ENCODE peak calls at places on chromosomes 16 and 17, in five cellular contexts. One of them, this sample, is unnamed.

GRCh38 chr16:68473358-68474064 is 25.2 kb upstream of the SMPD3 start:
- DNase-seq in IMR-90: no peak
- DNase-seq in neuronal stem cell: no peak
- DNase-seq in H1: no peak
- DNase-seq in mesendoderm: no peak
- DNase-seq in this sample: no peak

GRCh38 chr17:77470800-77471733 is 330.3 kb downstream of the SEC14L1 start:
- DNase-seq in neuronal stem cell: no peak
- DNase-seq in mesendoderm: peak
- DNase-seq in H1: no peak
- DNase-seq in IMR-90: peak
- DNase-seq in this sample: peak

GRCh38 chr17:39573447-39574298 is 34.0 kb downstream of the NEUROD2 start:
- DNase-seq in mesendoderm: peak
- DNase-seq in H1: no peak
- DNase-seq in IMR-90: peak
- DNase-seq in neuronal stem cell: no peak
- DNase-seq in this sample: peak

GRCh38 chr16:70685938-70686375 is at the start of gene MTSS2:
- DNase-seq in H1: no peak
- DNase-seq in neuronal stem cell: peak
- DNase-seq in IMR-90: peak
- DNase-seq in mesendoderm: peak
- DNase-seq in this sample: peak

GRCh38 chr17:34487616-34488015 is 91.8 kb upstream of the TMEM132E start:
- DNase-seq in neuronal stem cell: no peak
- DNase-seq in IMR-90: no peak
- DNase-seq in mesendoderm: peak
- DNase-seq in H1: no peak
- DNase-seq in this sample: peak

GRCh38 chr17:81867952-81868673 is 3.0 kb downstream of the ARHGDIA start:
- DNase-seq in neuronal stem cell: no peak
- DNase-seq in IMR-90: no peak
- DNase-seq in H1: no peak
- DNase-seq in mesendoderm: no peak
- DNase-seq in this sample: peak

GRCh38 chr17:76264755-76265623 is at the start of gene UBALD2:
- DNase-seq in neuronal stem cell: peak
- DNase-seq in mesendoderm: peak
- DNase-seq in H1: peak
- DNase-seq in IMR-90: peak
- DNase-seq in this sample: peak

GRCh38 chr17:46063239-46063638 is 64.2 kb downstream of the STH start:
- DNase-seq in IMR-90: peak
- DNase-seq in H1: no peak
- DNase-seq in neuronal stem cell: no peak
- DNase-seq in mesendoderm: peak
- DNase-seq in this sample: no peak

GRCh38 chr17:28896884-28897768 is at the start of gene FLOT2:
- DNase-seq in H1: peak
- DNase-seq in neuronal stem cell: peak
- DNase-seq in mesendoderm: peak
- DNase-seq in IMR-90: peak
- DNase-seq in this sample: peak

GRCh38 chr17:31308372-31308905 is 5.4 kb downstream of the EVI2B start:
- DNase-seq in H1: no peak
- DNase-seq in mesendoderm: no peak
- DNase-seq in IMR-90: no peak
- DNase-seq in neuronal stem cell: no peak
- DNase-seq in this sample: no peak

GRCh38 chr17:15659236-15659635 is 24.9 kb downstream of the TRIM16 start:
- DNase-seq in IMR-90: no peak
- DNase-seq in neuronal stem cell: no peak
- DNase-seq in mesendoderm: no peak
- DNase-seq in H1: no peak
- DNase-seq in this sample: no peak

GRCh38 chr17:81429353-81429774 is 34.1 kb downstream of the BAHCC1 start:
- DNase-seq in mesendoderm: no peak
- DNase-seq in neuronal stem cell: no peak
- DNase-seq in IMR-90: peak
- DNase-seq in H1: no peak
- DNase-seq in this sample: no peak

GRCh38 chr17:40075216-40076100 is 12.7 kb downstream of the THRA start:
- DNase-seq in IMR-90: peak
- DNase-seq in neuronal stem cell: peak
- DNase-seq in mesendoderm: peak
- DNase-seq in H1: peak
- DNase-seq in this sample: peak

GRCh38 chr17:61556224-61557188 is 34.5 kb downstream of the NACA2 start:
- DNase-seq in mesendoderm: no peak
- DNase-seq in IMR-90: peak
- DNase-seq in H1: no peak
- DNase-seq in neuronal stem cell: no peak
- DNase-seq in this sample: no peak

GRCh38 chr17:72681844-72682243 is 410.6 kb downstream of the SLC39A11 start:
- DNase-seq in IMR-90: no peak
- DNase-seq in mesendoderm: no peak
- DNase-seq in H1: no peak
- DNase-seq in neuronal stem cell: no peak
- DNase-seq in this sample: no peak

GRCh38 chr16:70649300-70649699 is 2.9 kb downstream of the IL34 start:
- DNase-seq in mesendoderm: no peak
- DNase-seq in IMR-90: peak
- DNase-seq in H1: no peak
- DNase-seq in neuronal stem cell: no peak
- DNase-seq in this sample: no peak

GRCh38 chr17:30309591-30309990 is 17.8 kb upstream of the BLMH start:
- DNase-seq in mesendoderm: no peak
- DNase-seq in IMR-90: no peak
- DNase-seq in H1: no peak
- DNase-seq in neuronal stem cell: no peak
- DNase-seq in this sample: no peak

DNA sequence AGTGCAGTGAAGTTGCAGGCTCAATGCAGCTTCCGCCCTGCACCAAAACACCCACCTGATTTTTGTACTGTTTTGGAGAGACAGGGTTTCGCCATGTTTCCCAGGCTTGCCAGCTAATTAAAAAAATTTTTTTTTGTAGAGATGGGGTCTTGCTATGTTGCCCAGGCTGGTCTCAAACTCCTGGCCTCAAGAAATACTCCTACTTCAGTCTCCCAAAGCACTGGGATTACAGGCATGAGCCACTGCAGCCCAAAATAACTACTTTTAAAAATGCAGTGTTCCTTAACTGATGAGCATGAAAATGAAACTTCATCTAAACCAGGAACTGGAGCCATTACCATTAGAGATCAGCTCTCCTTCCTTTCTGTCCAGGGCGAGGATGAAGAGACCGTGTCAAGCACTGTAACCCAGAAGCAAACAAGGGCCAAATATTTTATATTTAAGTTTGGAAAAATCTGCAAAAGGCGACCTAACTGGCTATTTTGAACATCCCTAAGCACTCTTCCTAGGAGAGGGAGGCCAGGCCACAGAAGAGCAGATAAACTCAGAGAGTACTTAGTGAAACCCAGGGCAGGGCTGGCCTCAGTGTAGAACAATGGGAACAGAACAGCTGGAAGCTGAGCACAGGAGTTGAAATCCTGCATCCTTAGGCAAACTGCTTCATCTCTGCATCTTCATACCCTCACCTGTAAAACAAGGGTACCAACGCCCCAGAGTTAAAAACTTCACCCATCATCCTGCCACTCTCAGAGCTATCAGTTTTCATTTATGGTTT is 24.0 kb downstream of the CREBBP start:
- DNase-seq in H1: no peak
- DNase-seq in mesendoderm: no peak
- DNase-seq in IMR-90: no peak
- DNase-seq in neuronal stem cell: no peak
- DNase-seq in this sample: no peak
- H3K9ac ChIP-seq in H1: no peak
- H3K9ac ChIP-seq in mesendoderm: no peak
- H3K9ac ChIP-seq in IMR-90: no peak
- H3K9ac ChIP-seq in neuronal stem cell: no peak
- H3K9ac ChIP-seq in this sample: no peak

GRCh38 chr17:33197342-33197741 is 95.8 kb downstream of the ASIC2 start:
- DNase-seq in IMR-90: no peak
- DNase-seq in neuronal stem cell: no peak
- DNase-seq in H1: no peak
- DNase-seq in mesendoderm: no peak
- DNase-seq in this sample: peak
- H2AK5ac ChIP-seq in IMR-90: no peak
- H2AK5ac ChIP-seq in neuronal stem cell: no peak
- H2AK5ac ChIP-seq in H1: no peak
- H2AK5ac ChIP-seq in mesendoderm: no peak
- H2AK5ac ChIP-seq in this sample: no peak

DNA sequence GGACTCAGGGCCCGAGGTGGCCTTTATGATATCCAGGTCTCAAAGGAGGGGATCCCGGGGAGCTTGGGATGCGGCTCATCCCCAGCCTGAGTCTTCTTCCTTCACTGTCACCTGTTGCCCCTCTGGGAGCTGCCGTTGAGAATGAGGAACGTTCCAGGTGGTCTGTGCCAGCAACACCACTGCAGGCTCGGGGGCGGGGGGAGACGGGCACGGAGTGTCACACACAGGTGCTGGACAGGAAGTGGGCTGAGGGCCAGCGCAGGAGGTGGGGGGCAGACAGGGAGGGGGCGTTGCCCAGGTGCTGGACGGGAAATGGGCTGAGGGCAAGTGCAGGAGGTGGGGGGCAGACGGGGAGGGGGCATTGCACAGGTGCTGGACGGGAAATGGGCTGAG is 28.2 kb downstream of the METRNL start:
- DNase-seq in mesendoderm: no peak
- DNase-seq in H1: no peak
- DNase-seq in IMR-90: no peak
- DNase-seq in neuronal stem cell: no peak
- DNase-seq in this sample: no peak
- H3K9ac ChIP-seq in mesendoderm: no peak
- H3K9ac ChIP-seq in H1: no peak
- H3K9ac ChIP-seq in IMR-90: no peak
- H3K9ac ChIP-seq in neuronal stem cell: no peak
- H3K9ac ChIP-seq in this sample: no peak

GRCh38 chr16:82658796-82659195 is 32.0 kb downstream of the CDH13 start:
- DNase-seq in neuronal stem cell: no peak
- DNase-seq in H1: no peak
- DNase-seq in IMR-90: peak
- DNase-seq in mesendoderm: no peak
- DNase-seq in this sample: no peak
- H2AK5ac ChIP-seq in neuronal stem cell: no peak
- H2AK5ac ChIP-seq in H1: no peak
- H2AK5ac ChIP-seq in IMR-90: peak
- H2AK5ac ChIP-seq in mesendoderm: no peak
- H2AK5ac ChIP-seq in this sample: no peak

GRCh38 chr17:48608921-48609505 is 1.8 kb downstream of the HOXB7 start:
- DNase-seq in neuronal stem cell: no peak
- DNase-seq in IMR-90: no peak
- DNase-seq in mesendoderm: no peak
- DNase-seq in H1: no peak
- DNase-seq in this sample: no peak

GRCh38 chr17:48611213-48611612 is 396 bp upstream of the HOXB7 start:
- DNase-seq in mesendoderm: no peak
- DNase-seq in neuronal stem cell: no peak
- DNase-seq in H1: no peak
- DNase-seq in IMR-90: peak
- DNase-seq in this sample: no peak

GRCh38 chr17:48608494-48608834 is 2.4 kb downstream of the HOXB7 start:
- DNase-seq in neuronal stem cell: no peak
- DNase-seq in mesendoderm: no peak
- DNase-seq in H1: no peak
- DNase-seq in IMR-90: no peak
- DNase-seq in this sample: no peak

GRCh38 chr17:48610282-48611211 is at the start of gene HOXB7:
- DNase-seq in neuronal stem cell: no peak
- DNase-seq in mesendoderm: no peak
- DNase-seq in H1: no peak
- DNase-seq in IMR-90: peak
- DNase-seq in this sample: peak

GRCh38 chr17:48609754-48610281 is 999 bp downstream of the HOXB7 start:
- DNase-seq in mesendoderm: no peak
- DNase-seq in H1: no peak
- DNase-seq in neuronal stem cell: no peak
- DNase-seq in IMR-90: no peak
- DNase-seq in this sample: peak
- H3K9ac ChIP-seq in mesendoderm: no peak
- H3K9ac ChIP-seq in H1: no peak
- H3K9ac ChIP-seq in neuronal stem cell: no peak
- H3K9ac ChIP-seq in IMR-90: peak
- H3K9ac ChIP-seq in this sample: no peak

GRCh38 chr16:30984669-30985400 is at the start of gene HSD3B7:
- DNase-seq in H1: peak
- DNase-seq in neuronal stem cell: peak
- DNase-seq in mesendoderm: peak
- DNase-seq in IMR-90: peak
- DNase-seq in this sample: peak
- H2AK5ac ChIP-seq in H1: no peak
- H2AK5ac ChIP-seq in neuronal stem cell: peak
- H2AK5ac ChIP-seq in mesendoderm: no peak
- H2AK5ac ChIP-seq in IMR-90: peak
- H2AK5ac ChIP-seq in this sample: no peak

GRCh38 chr17:17812211-17813054 is 24.4 kb downstream of the SREBF1 start:
- DNase-seq in neuronal stem cell: peak
- DNase-seq in IMR-90: peak
- DNase-seq in H1: no peak
- DNase-seq in mesendoderm: peak
- DNase-seq in this sample: peak
- H3K9ac ChIP-seq in neuronal stem cell: peak
- H3K9ac ChIP-seq in IMR-90: no peak
- H3K9ac ChIP-seq in H1: no peak
- H3K9ac ChIP-seq in mesendoderm: peak
- H3K9ac ChIP-seq in this sample: no peak

GRCh38 chr17:59777033-59777432 is 69.6 kb downstream of the VMP1 start:
- DNase-seq in neuronal stem cell: no peak
- DNase-seq in IMR-90: no peak
- DNase-seq in mesendoderm: no peak
- DNase-seq in H1: no peak
- DNase-seq in this sample: no peak

GRCh38 chr17:59776577-59776976 is 69.1 kb downstream of the VMP1 start:
- DNase-seq in mesendoderm: no peak
- DNase-seq in IMR-90: no peak
- DNase-seq in H1: no peak
- DNase-seq in neuronal stem cell: no peak
- DNase-seq in this sample: no peak

GRCh38 chr17:59778996-59779395 is 71.5 kb downstream of the VMP1 start:
- DNase-seq in mesendoderm: no peak
- DNase-seq in IMR-90: no peak
- DNase-seq in H1: no peak
- DNase-seq in neuronal stem cell: no peak
- DNase-seq in this sample: no peak

GRCh38 chr17:59775786-59776350 is 68.4 kb downstream of the VMP1 start:
- DNase-seq in H1: no peak
- DNase-seq in mesendoderm: no peak
- DNase-seq in IMR-90: no peak
- DNase-seq in neuronal stem cell: no peak
- DNase-seq in this sample: no peak

DNA sequence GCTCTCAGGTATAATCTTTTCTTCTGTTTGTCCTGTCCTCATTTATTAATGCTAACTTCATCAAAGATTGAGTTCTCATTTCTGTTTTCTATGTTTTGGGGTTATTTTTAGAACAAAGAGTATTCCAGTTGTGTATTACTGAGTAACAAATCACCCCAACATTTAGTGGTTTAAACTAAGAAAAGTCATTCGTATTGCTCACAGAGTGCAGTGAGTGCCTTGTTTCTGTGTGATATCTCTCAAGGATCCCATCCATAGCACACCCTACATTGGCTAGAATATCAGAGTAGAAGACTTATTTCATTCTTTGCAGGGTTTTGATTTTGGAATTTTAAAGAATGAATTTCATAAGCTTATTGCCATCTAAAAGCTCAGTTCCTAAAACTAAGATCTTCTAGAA is 72.1 kb downstream of the VMP1 start:
- DNase-seq in mesendoderm: no peak
- DNase-seq in H1: no peak
- DNase-seq in neuronal stem cell: no peak
- DNase-seq in IMR-90: no peak
- DNase-seq in this sample: no peak
- H2AK5ac ChIP-seq in mesendoderm: no peak
- H2AK5ac ChIP-seq in H1: no peak
- H2AK5ac ChIP-seq in neuronal stem cell: no peak
- H2AK5ac ChIP-seq in IMR-90: no peak
- H2AK5ac ChIP-seq in this sample: no peak

This sample was measured in H9.